ENCODE peak calls at places on chromosome 18, in four cellular contexts. F is stomach, K is sigmoid colon, U is GM23338. M is an unnamed sample.

GRCh38 chr18:78912336-78912735 is 67.3 kb upstream of the SALL3 start:
- DNase-seq in F (no peak), K (no peak), U (no peak), M (no peak)

GRCh38 chr18:54530285-54530684 is 60.8 kb upstream of the DYNAP start:
- DNase-seq in F (no peak), K (no peak), U (no peak), M (no peak)

GRCh38 chr18:72819050-72819449 is 48.7 kb downstream of the NETO1 start:
- DNase-seq in F (no peak), K (no peak), U (no peak), M (no peak)

GRCh38 chr18:58581265-58581664 is 47.6 kb downstream of the ALPK2 start:
- DNase-seq in F (no peak), K (no peak), U (peak; percentile 43), M (no peak)

GRCh38 chr18:1676387-1676786 is 771.7 kb downstream of the ADCYAP1 start:
- DNase-seq in F (no peak), K (no peak), U (no peak), M (no peak)

GRCh38 chr18:59846814-59847490 is 52.8 kb upstream of the PMAIP1 start:
- DNase-seq in F (peak; percentile 73), K (peak; percentile 65), U (peak; percentile 34), M (no peak)

GRCh38 chr18:8607776-8608682 is 1.2 kb upstream of the RAB12 start:
- DNase-seq in F (no peak), K (no peak), U (no peak), M (no peak)

GRCh38 chr18:23356915-23357421 is 96.1 kb upstream of the RIOK3 start:
- DNase-seq in F (no peak), K (no peak), U (no peak), M (no peak)

GRCh38 chr18:59547691-59548182 is 149.5 kb downstream of the CCBE1 start:
- DNase-seq in F (no peak), K (no peak), U (peak; percentile 32), M (no peak)

GRCh38 chr18:47067648-47068047 is 32.2 kb upstream of the ELOA2 start:
- DNase-seq in F (no peak), K (no peak), U (no peak), M (no peak)
- TF ChIP-seq POLR2AphosphoS5 in F (no peak), K (no peak), U (no peak), M (no peak)

DNA sequence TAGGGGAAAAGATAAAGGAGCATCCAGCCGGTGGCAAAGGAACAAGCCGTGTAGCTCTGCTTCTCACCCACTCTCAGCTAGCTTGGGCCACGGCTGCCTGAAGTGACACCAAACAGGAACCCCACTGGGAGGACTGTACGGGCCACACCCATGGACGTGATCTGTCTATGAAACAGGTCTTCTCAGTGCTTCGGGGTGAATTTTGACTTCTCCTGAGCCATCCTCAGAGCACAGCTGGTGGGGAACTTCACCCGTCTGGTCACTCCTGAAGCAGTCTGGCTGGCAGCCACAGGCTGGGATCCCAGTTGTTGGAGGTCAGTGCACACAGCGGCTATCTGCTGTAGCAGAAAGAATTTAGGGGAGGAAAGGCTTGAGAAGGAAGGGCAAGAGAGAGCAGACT is 223.8 kb downstream of the FAM210A start:
- DNase-seq in F (no peak), K (peak; percentile 50), U (no peak), M (no peak)
- H3K4me3 ChIP-seq in F (no peak overlapping the region), K (no peak overlapping the region), U (no peak overlapping the region), M (no peak overlapping the region)

GRCh38 chr18:63144748-63145147 is 174.8 kb downstream of the BCL2 start:
- DNase-seq in F (no peak), K (no peak), U (no peak), M (no peak)

GRCh38 chr18:63140997-63141776 is 178.4 kb downstream of the BCL2 start:
- DNase-seq in F (no peak), K (no peak), U (no peak), M (no peak)

GRCh38 chr18:63141777-63142176 is 177.8 kb downstream of the BCL2 start:
- DNase-seq in F (no peak), K (no peak), U (no peak), M (peak; percentile 82)

GRCh38 chr18:63143246-63143847 is 176.2 kb downstream of the BCL2 start:
- DNase-seq in F (no peak), K (no peak), U (no peak), M (no peak)

GRCh38 chr18:63142502-63143045 is 177.0 kb downstream of the BCL2 start:
- DNase-seq in F (no peak), K (no peak), U (no peak), M (no peak)
- H3K27ac ChIP-seq in F (peak overlapping the region; percentile 37), K (peak overlapping the region; percentile 44), U (no peak overlapping the region), M (peak overlapping the region; percentile 74)

GRCh38 chr18:21218862-21219261 is 23.2 kb upstream of the GREB1L start:
- DNase-seq in F (no peak), K (no peak), U (peak; percentile 49), M (no peak)

GRCh38 chr18:21210278-21210677 is 31.8 kb upstream of the GREB1L start:
- DNase-seq in F (no peak), K (no peak), U (no peak), M (no peak)

DNA sequence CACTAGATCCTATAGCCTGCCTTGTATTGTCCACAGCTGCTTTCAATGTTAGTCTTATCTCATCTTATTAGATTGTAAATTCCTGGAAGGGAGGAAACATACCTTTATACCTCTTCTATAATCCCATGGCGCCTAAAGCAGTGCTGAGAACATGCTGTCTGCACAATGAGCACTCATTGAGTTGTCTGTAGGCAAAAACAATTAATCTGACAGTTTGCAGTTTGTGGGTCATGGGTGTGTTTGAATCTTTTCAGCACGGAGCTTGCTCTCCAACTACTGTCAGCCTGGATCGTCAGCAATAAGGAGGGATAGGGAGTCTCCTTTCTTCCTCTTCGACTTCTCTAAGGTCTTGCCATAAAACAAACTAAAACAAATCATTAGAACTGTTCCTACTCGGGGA is 26.6 kb upstream of the GREB1L start:
- DNase-seq in F (no peak), K (no peak), U (no peak), M (no peak)
- TF ChIP-seq POLR2AphosphoS5 in F (no peak), K (no peak), U (no peak), M (no peak)

DNA sequence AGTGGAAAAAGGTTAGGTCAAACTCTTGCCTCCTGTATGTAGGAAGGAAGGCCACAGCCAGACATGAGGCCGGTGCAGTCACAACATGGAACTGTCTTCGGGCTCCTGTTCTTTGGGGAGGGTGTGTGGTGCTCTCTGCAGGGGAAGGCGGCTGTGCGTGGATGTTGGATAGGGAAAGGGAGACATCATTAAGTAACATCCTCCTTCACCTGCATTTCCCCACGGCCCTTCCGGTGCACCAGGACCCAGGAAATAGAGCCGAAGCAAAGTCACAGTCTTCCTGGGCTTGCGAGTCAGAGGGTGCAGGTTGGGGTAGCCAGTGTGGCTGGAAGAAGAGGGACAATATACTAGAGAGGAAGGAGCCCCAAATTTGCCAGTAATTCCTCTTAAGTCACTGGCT is 78.9 kb upstream of the SMAD7 start:
- DNase-seq in F (no peak), K (no peak), U (no peak), M (no peak)
- H3K4me3 ChIP-seq in F (no peak overlapping the region), K (no peak overlapping the region), U (no peak overlapping the region), M (no peak overlapping the region)

M was measured in spleen.